ENCODE peak calls at places on chromosome 16, in five cellular contexts. W is fibroblast of mammary gland, Y is neural crest cell, E is cardiac muscle cell, L is tibial nerve. I is an unnamed sample.

GRCh38 chr16:48231675-48232214 is 12.4 kb upstream of the LONP2 start:
- DNase-seq in L (no peak), E (peak; percentile 57), W (peak; percentile 47), Y (peak; percentile 28), I (no peak)

GRCh38 chr16:46801428-46802049 is 29.4 kb downstream of the C16orf87 start:
- DNase-seq in W (peak; percentile 18), E (peak; percentile 69), L (no peak), Y (no peak), I (no peak)

GRCh38 chr16:20611975-20612471 is 35.9 kb upstream of the ACSM2B start:
- DNase-seq in E (no peak), L (no peak), W (no peak), Y (no peak), I (peak; percentile 79)

GRCh38 chr16:49281843-49282642 is 405 bp upstream of the CBLN1 start:
- DNase-seq in W (peak; percentile 54), Y (peak; percentile 95), L (peak; percentile 50), E (peak; percentile 98), I (no peak)

GRCh38 chr16:84950906-84951305 is 60.4 kb downstream of the ZDHHC7 start:
- DNase-seq in E (no peak), W (no peak), Y (peak; percentile 31), L (no peak), I (no peak)

GRCh38 chr16:4467916-4468315 is 6.5 kb downstream of the NMRAL1 start:
- DNase-seq in W (no peak), Y (no peak), L (no peak), E (no peak), I (no peak)

GRCh38 chr16:52439171-52439701 is 107.7 kb downstream of the TOX3 start:
- DNase-seq in L (no peak), W (no peak), E (no peak), Y (no peak), I (no peak)

GRCh38 chr16:68368602-68368944 is 57.8 kb downstream of the PRMT7 start:
- DNase-seq in Y (no peak), W (no peak), E (no peak), L (no peak), I (no peak)

GRCh38 chr16:22206847-22207714 is 1.0 kb downstream of the EEF2K start:
- DNase-seq in L (peak; percentile 75), E (peak; percentile 46), W (peak; percentile 79), Y (no peak), I (peak; percentile 85)

GRCh38 chr16:52078716-52079655 is 468.0 kb downstream of the TOX3 start:
- DNase-seq in Y (no peak), W (no peak), E (no peak), L (no peak), I (no peak)

GRCh38 chr16:1613240-1613639 is 1.1 kb downstream of the CRAMP1 start:
- DNase-seq in E (no peak), Y (no peak), L (no peak), W (no peak), I (no peak)

GRCh38 chr16:64167851-64168770 is 953.8 kb downstream of the CDH11 start:
- DNase-seq in W (no peak), E (no peak), Y (no peak), L (no peak), I (no peak)

GRCh38 chr16:86519649-86520316 is 9.5 kb downstream of the FOXF1 start:
- DNase-seq in E (peak; percentile 83), Y (peak; percentile 71), W (peak; percentile 57), L (peak; percentile 60), I (no peak)

GRCh38 chr16:79972053-79972704 is 371.6 kb upstream of the MAF start:
- DNase-seq in E (no peak), Y (no peak), L (no peak), W (peak; percentile 2), I (no peak)

GRCh38 chr16:56990407-56991286 is 1.3 kb downstream of the NLRC5 start:
- DNase-seq in E (no peak), W (no peak), L (no peak), Y (no peak), I (no peak)

GRCh38 chr16:56985962-56986360 is 3.4 kb upstream of the NLRC5 start:
- DNase-seq in E (no peak), L (no peak), W (no peak), Y (no peak), I (no peak)

GRCh38 chr16:14050297-14051027 is 20.7 kb upstream of the MRTFB start:
- DNase-seq in W (no peak), Y (no peak), E (no peak), L (no peak), I (no peak)

GRCh38 chr16:21626659-21627277 is 25.6 kb downstream of the IGSF6 start:
- DNase-seq in Y (no peak), E (peak; percentile 33), L (peak; percentile 28), W (peak; percentile 98), I (no peak)

GRCh38 chr16:56281256-56281805 is 90.0 kb downstream of the GNAO1 start:
- DNase-seq in L (no peak), E (no peak), Y (peak; percentile 41), W (peak; percentile 2), I (no peak)

GRCh38 chr16:56305956-56306565 is 114.8 kb downstream of the GNAO1 start:
- DNase-seq in E (peak; percentile 56), Y (no peak), W (no peak), L (no peak), I (no peak)

GRCh38 chr16:50548659-50549560 is 714 bp downstream of the NKD1 start:
- DNase-seq in Y (no peak), E (no peak), L (no peak), W (no peak), I (no peak)

GRCh38 chr16:28473714-28474265 is 1.7 kb upstream of the NPIPB7 start:
- DNase-seq in L (no peak), Y (no peak), W (peak; percentile 16), E (no peak), I (no peak)

GRCh38 chr16:86664518-86665318 is 86.4 kb downstream of the FOXL1 start:
- DNase-seq in W (peak; percentile 100), L (no peak), E (no peak), Y (no peak), I (no peak)

GRCh38 chr16:62665269-62665668 is 629.0 kb upstream of the CDH8 start:
- DNase-seq in L (no peak), E (no peak), W (no peak), Y (peak; percentile 3), I (no peak)

GRCh38 chr16:528111-529011 is 849 bp downstream of the CAPN15 start:
- DNase-seq in E (peak; percentile 57), Y (no peak), W (peak; percentile 76), L (no peak), I (no peak)

GRCh38 chr16:27221576-27222498 is 18.5 kb downstream of the KDM8 start:
- DNase-seq in L (no peak), E (peak; percentile 29), Y (no peak), W (peak; percentile 66), I (no peak)

GRCh38 chr16:1674751-1675664 is 3.1 kb upstream of the JPT2 start:
- DNase-seq in E (no peak), L (no peak), Y (no peak), W (peak; percentile 58), I (no peak)

GRCh38 chr16:7345423-7345822 is 12.8 kb downstream of the RBFOX1 start:
- DNase-seq in Y (no peak), L (no peak), E (no peak), W (no peak), I (no peak)

GRCh38 chr16:68355447-68356248 is 44.8 kb downstream of the PRMT7 start:
- DNase-seq in W (no peak), Y (no peak), E (no peak), L (no peak), I (no peak)

GRCh38 chr16:79902351-79902750 is 301.8 kb upstream of the MAF start:
- DNase-seq in L (no peak), W (no peak), Y (no peak), E (no peak), I (no peak)

GRCh38 chr16:70647461-70648359 is 1.4 kb downstream of the IL34 start:
- DNase-seq in W (no peak), E (no peak), L (no peak), Y (no peak), I (no peak)

GRCh38 chr16:47779201-47780016 is 318.3 kb downstream of the PHKB start:
- DNase-seq in Y (no peak), W (peak; percentile 60), L (no peak), E (no peak), I (no peak)

DNA sequence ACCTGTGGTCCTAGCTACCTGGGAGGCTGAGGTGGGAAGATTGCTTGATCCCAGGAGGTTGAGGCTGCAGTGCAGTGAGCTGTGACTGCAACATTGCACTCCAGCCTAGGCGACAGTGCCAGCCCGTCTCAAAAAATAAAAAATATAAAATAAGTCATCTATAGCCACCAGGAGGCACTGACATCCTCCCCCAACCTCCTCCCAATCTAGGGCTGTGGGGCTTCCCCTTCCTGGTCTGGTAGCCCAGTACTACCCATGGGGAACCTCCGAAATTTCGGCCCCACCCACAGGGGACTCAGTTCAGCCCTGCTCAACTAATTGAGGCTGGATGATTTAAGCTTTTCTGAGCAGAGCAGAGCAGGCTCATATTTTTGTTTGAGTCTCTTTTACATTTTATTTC is 3.2 kb downstream of the ZSCAN10 start:
- DNase-seq in E (no peak), Y (no peak), W (peak; percentile 24), L (no peak), I (no peak)
- TF ChIP-seq CTCF in E (peak; percentile 22), Y (peak; percentile 46), W (peak; percentile 28), L (no peak), I (peak; percentile 30)

GRCh38 chr16:9647981-9648701 is 534.1 kb downstream of the GRIN2A start:
- DNase-seq in W (peak; percentile 36), L (peak; percentile 12), Y (peak; percentile 3), E (peak; percentile 51), I (no peak)
- TF ChIP-seq CTCF in W (peak; percentile 77), L (peak; percentile 38), Y (peak; percentile 88), E (peak; percentile 34), I (peak; percentile 51)

DNA sequence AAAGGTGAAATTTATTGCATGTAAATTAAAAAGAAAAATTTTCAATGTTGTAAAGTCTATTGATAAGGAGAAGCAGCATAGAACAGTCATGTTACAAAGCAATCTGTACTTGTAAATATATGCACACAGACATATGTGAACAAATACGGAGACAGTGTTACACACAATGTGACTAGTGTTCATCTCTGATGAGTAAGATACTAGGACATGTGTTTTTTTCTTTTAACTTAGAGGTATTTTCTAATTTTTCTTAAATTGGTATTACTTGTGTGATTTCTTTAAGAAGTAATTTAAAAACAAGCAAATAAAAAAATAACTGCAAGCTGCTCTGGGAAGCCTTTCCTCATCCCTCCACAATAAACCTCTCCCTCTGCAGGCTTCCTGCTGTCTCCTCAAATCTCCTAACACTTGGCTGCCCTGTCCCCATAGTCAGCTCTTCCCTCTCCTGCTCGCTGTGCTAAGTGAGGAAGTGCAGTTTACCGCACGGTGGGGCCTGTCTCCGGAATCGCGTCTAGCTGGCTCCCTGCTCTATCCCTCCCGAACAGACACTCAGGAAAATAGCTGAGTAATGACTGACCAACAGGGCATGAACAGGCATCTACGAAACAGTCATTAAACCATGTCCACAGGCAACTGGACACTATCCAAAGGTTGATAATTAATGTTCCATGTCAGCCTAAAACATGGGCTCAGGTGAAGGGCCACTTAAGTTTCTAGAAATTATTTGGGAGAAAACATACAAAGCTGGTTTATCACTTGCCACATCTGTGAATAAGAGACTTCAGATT is 35.9 kb downstream of the CMTM4 start:
- DNase-seq in L (peak; percentile 49), W (peak; percentile 94), Y (peak; percentile 15), E (peak; percentile 89), I (no peak)
- TF ChIP-seq CTCF in L (no peak), W (peak; percentile 36), Y (no peak), E (peak; percentile 46), I (peak; percentile 38)

GRCh38 chr16:89383095-89384003 is 107.0 kb downstream of the ANKRD11 start:
- DNase-seq in E (peak; percentile 81), Y (no peak), L (no peak), W (peak; percentile 46), I (no peak)
- TF ChIP-seq CTCF in E (peak; percentile 27), Y (peak; percentile 29), L (no peak), W (peak; percentile 19), I (no peak)

GRCh38 chr16:74724820-74725549 is 24.3 kb upstream of the MLKL start:
- DNase-seq in L (no peak), E (no peak), W (peak; percentile 29), Y (peak; percentile 21), I (peak; percentile 90)
- TF ChIP-seq CTCF in L (peak; percentile 56), E (peak; percentile 10), W (peak; percentile 8), Y (no peak), I (peak; percentile 46)